ENCODE peak calls at places on chromosomes 5 and 9, in four cellular contexts. F, N, V and Z are unnamed samples.

GRCh38 chr5:133996683-133997252 is 8.0 kb downstream of the VDAC1 start:
- DNase-seq in V (no peak), F (peak; percentile 52), N (no peak), Z (no peak)

GRCh38 chr9:26856413-26857032 is 36.1 kb downstream of the CAAP1 start:
- DNase-seq in N (peak; percentile 15), V (peak; percentile 45), F (peak; percentile 71), Z (peak; percentile 77)

GRCh38 chr5:150763023-150763793 is 4.4 kb upstream of the DCTN4 start:
- DNase-seq in V (no peak), F (no peak), N (peak; percentile 84), Z (no peak)

GRCh38 chr5:83277154-83277553 is 194.4 kb upstream of the VCAN start:
- DNase-seq in V (no peak), N (no peak), F (no peak), Z (no peak)

GRCh38 chr9:110919609-110920008 is 118.7 kb downstream of the LPAR1 start:
- DNase-seq in V (no peak), N (peak; percentile 79), F (no peak), Z (no peak)

GRCh38 chr9:16221822-16222547 is 648.5 kb downstream of the BNC2 start:
- DNase-seq in F (no peak), N (no peak), V (no peak), Z (peak; percentile 68)

GRCh38 chr5:173853370-173854131 is 34.6 kb upstream of the CPEB4 start:
- DNase-seq in F (no peak), N (no peak), V (no peak), Z (peak; percentile 25)

GRCh38 chr9:98427491-98427890 is 172.0 kb upstream of the TBC1D2 start:
- DNase-seq in F (no peak), V (no peak), N (peak; percentile 77), Z (no peak)

GRCh38 chr9:109329274-109330258 is 8.7 kb upstream of the EPB41L4B start:
- DNase-seq in V (no peak), F (no peak), N (peak; percentile 78), Z (no peak)

GRCh38 chr9:26292943-26293342 is 599.7 kb downstream of the CAAP1 start:
- DNase-seq in V (no peak), F (peak; percentile 14), N (peak; percentile 72), Z (no peak)

GRCh38 chr5:154844800-154845199 is 5.6 kb downstream of the FAXDC2 start:
- DNase-seq in V (no peak), N (no peak), F (no peak), Z (no peak)

GRCh38 chr5:175501759-175502158 is 23.4 kb downstream of the SFXN1 start:
- DNase-seq in F (no peak), N (no peak), V (no peak), Z (no peak)

GRCh38 chr5:123916331-123917121 is 404.5 kb downstream of the CSNK1G3 start:
- DNase-seq in F (no peak), V (no peak), N (peak; percentile 95), Z (no peak)

GRCh38 chr5:68239485-68239884 is 23.9 kb downstream of the PIK3R1 start:
- DNase-seq in N (peak; percentile 91), F (no peak), V (no peak), Z (peak; percentile 69)

GRCh38 chr5:121158433-121158832 is 693.2 kb upstream of the FTMT start:
- DNase-seq in N (no peak), V (no peak), F (no peak), Z (no peak)

GRCh38 chr5:4661851-4662250 is 478.3 kb upstream of the ADAMTS16 start:
- DNase-seq in V (no peak), F (no peak), N (peak; percentile 77), Z (no peak)

GRCh38 chr5:59185757-59186385 is 603.0 kb downstream of the RAB3C start:
- DNase-seq in F (no peak), N (no peak), V (no peak), Z (no peak)

GRCh38 chr5:35246928-35247644 is 16.8 kb upstream of the PRLR start:
- DNase-seq in F (no peak), V (no peak), N (no peak), Z (no peak)
- TF ChIP-seq CTCF in F (no peak), V (no peak), N (no peak), Z (no peak)

GRCh38 chr9:122406264-122406890 is 35.6 kb downstream of the PTGS1 start:
- DNase-seq in N (no peak), V (no peak), F (peak; percentile 19), Z (no peak)
- H3K4me3 ChIP-seq in N (no peak overlapping the region), V (no peak overlapping the region), F (peak overlapping the region; percentile 38), Z (no peak overlapping the region)

GRCh38 chr9:96651626-96652025 is 3.5 kb downstream of the PRXL2C start:
- DNase-seq in V (no peak), N (no peak), F (no peak), Z (peak; percentile 13)

GRCh38 chr9:96655198-96655851 is at the start of gene PRXL2C:
- DNase-seq in V (no peak), N (peak; percentile 51), F (no peak), Z (peak; percentile 72)

GRCh38 chr9:96649620-96650323 is 5.3 kb downstream of the PRXL2C start:
- DNase-seq in V (no peak), N (no peak), F (no peak), Z (no peak)

GRCh38 chr9:96654450-96655197 is 493 bp downstream of the PRXL2C start:
- DNase-seq in F (peak; percentile 84), V (no peak), N (peak; percentile 90), Z (peak; percentile 56)
- TF ChIP-seq CTCF in F (peak; percentile 40), V (no peak), N (no peak), Z (peak; percentile 14)

GRCh38 chr9:113568481-113569321 is 105.2 kb downstream of the RGS3 start:
- DNase-seq in V (no peak), N (no peak), F (no peak), Z (no peak)
- H3K4me3 ChIP-seq in V (no peak overlapping the region), N (no peak overlapping the region), F (no peak overlapping the region), Z (no peak overlapping the region)

DNA sequence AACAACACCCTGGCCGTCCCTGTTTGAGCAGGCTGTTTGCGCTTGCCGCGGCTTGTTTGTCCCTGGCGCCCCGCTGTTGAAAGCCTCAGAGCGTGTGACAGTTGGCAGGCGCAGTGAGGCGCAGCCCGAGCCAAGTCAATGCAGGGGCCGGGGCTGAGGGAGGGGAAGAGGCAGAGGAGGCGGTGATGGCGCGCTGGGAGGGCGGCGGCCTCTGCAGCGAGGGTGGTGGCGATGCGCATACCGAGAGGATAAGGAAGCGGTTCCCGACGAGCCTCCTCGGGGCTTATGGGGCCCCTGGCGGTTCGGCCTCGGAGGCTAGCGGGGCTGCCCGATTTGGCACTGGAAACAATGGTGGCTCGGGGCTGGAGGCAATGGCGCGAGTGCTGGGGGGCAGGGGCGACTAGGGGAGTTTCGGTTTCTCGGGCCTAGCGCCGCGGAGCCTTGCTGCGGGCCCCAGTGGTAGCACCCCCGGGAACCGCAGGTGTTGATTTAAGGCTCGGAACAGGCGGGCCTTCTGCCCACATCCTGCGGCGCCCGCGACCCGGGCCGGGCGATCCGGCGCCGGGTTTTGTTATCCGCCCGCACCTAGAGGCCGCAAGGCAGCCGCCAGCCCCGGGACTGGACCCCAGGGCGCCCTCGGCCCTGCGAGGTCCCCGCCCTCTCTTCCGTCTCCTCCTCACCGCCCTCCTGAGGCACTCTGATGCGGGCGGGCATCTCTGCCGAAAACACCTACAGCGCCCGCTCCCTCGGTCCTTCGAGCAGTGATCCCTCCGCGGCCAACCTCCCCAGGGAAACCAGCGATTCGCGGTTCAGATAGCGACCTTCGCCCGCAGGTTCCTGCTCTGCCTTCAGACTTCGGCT is 955 bp upstream of the LNPEP start:
- DNase-seq in V (peak; percentile 86), F (peak; percentile 95), N (peak; percentile 91), Z (peak; percentile 99)
- TF ChIP-seq CTCF in V (no peak), F (no peak), N (no peak), Z (peak; percentile 5)

GRCh38 chr5:97476852-97477534 is 293.9 kb upstream of the RIOK2 start:
- DNase-seq in F (no peak), V (no peak), N (no peak), Z (peak; percentile 46)
- H3K4me3 ChIP-seq in F (no peak overlapping the region), V (no peak overlapping the region), N (no peak overlapping the region), Z (no peak overlapping the region)